ENCODE peak calls at places on chromosomes 5 and 9, in five cellular contexts. One of them, this sample, is unnamed.

GRCh38 chr9:77876091-77876490 is 155.5 kb downstream of the GNAQ start:
- DNase-seq in islet precursor cell: peak
- DNase-seq in germinal center: no peak
- DNase-seq in hepatic stellate cell: peak
- DNase-seq in NCI-H510A treated with DMSO at 0.1 percent for 48 hours: no peak
- DNase-seq in this sample: no peak

GRCh38 chr5:116709082-116709481 is 134.5 kb upstream of the SEMA6A start:
- DNase-seq in islet precursor cell: peak
- DNase-seq in NCI-H510A treated with DMSO at 0.1 percent for 48 hours: no peak
- DNase-seq in germinal center: no peak
- DNase-seq in hepatic stellate cell: no peak
- DNase-seq in this sample: no peak

GRCh38 chr9:33114746-33115145 is 38.3 kb upstream of the SMU1 start:
- DNase-seq in germinal center: no peak
- DNase-seq in NCI-H510A treated with DMSO at 0.1 percent for 48 hours: no peak
- DNase-seq in hepatic stellate cell: no peak
- DNase-seq in islet precursor cell: no peak
- DNase-seq in this sample: no peak

GRCh38 chr5:44679200-44679599 is 129.5 kb upstream of the MRPS30 start:
- DNase-seq in germinal center: no peak
- DNase-seq in NCI-H510A treated with DMSO at 0.1 percent for 48 hours: no peak
- DNase-seq in islet precursor cell: peak
- DNase-seq in hepatic stellate cell: no peak
- DNase-seq in this sample: no peak

GRCh38 chr5:132659598-132660493 is 1.9 kb downstream of the IL13 start:
- DNase-seq in germinal center: no peak
- DNase-seq in NCI-H510A treated with DMSO at 0.1 percent for 48 hours: no peak
- DNase-seq in hepatic stellate cell: no peak
- DNase-seq in islet precursor cell: no peak
- DNase-seq in this sample: no peak

GRCh38 chr5:134135091-134135655 is 20.7 kb downstream of the TCF7 start:
- DNase-seq in hepatic stellate cell: no peak
- DNase-seq in NCI-H510A treated with DMSO at 0.1 percent for 48 hours: no peak
- DNase-seq in germinal center: no peak
- DNase-seq in islet precursor cell: peak
- DNase-seq in this sample: no peak

GRCh38 chr5:10233505-10233904 is 16.2 kb downstream of the ATPSCKMT start:
- DNase-seq in germinal center: no peak
- DNase-seq in NCI-H510A treated with DMSO at 0.1 percent for 48 hours: peak
- DNase-seq in hepatic stellate cell: peak
- DNase-seq in islet precursor cell: peak
- DNase-seq in this sample: no peak

GRCh38 chr9:116383133-116383532 is 229.5 kb downstream of the PAPPA start:
- DNase-seq in NCI-H510A treated with DMSO at 0.1 percent for 48 hours: no peak
- DNase-seq in germinal center: no peak
- DNase-seq in hepatic stellate cell: no peak
- DNase-seq in islet precursor cell: no peak
- DNase-seq in this sample: no peak

GRCh38 chr9:134559013-134559412 is 82.6 kb upstream of the COL5A1 start:
- DNase-seq in germinal center: no peak
- DNase-seq in NCI-H510A treated with DMSO at 0.1 percent for 48 hours: no peak
- DNase-seq in islet precursor cell: peak
- DNase-seq in hepatic stellate cell: no peak
- DNase-seq in this sample: no peak

GRCh38 chr5:140546851-140547507 is 483 bp upstream of the EIF4EBP3 start:
- DNase-seq in germinal center: no peak
- DNase-seq in NCI-H510A treated with DMSO at 0.1 percent for 48 hours: no peak
- DNase-seq in hepatic stellate cell: no peak
- DNase-seq in islet precursor cell: peak
- DNase-seq in this sample: no peak

GRCh38 chr9:128103589-128103962 is 24.0 kb downstream of the PTGES2 start:
- DNase-seq in islet precursor cell: peak
- DNase-seq in germinal center: no peak
- DNase-seq in NCI-H510A treated with DMSO at 0.1 percent for 48 hours: no peak
- DNase-seq in hepatic stellate cell: no peak
- DNase-seq in this sample: no peak

GRCh38 chr9:137619240-137620090 is 660 bp downstream of the EHMT1 start:
- DNase-seq in hepatic stellate cell: peak
- DNase-seq in islet precursor cell: no peak
- DNase-seq in NCI-H510A treated with DMSO at 0.1 percent for 48 hours: no peak
- DNase-seq in germinal center: peak
- DNase-seq in this sample: no peak

GRCh38 chr5:5652181-5652580 is 229.7 kb downstream of the ICE1 start:
- DNase-seq in germinal center: no peak
- DNase-seq in NCI-H510A treated with DMSO at 0.1 percent for 48 hours: no peak
- DNase-seq in hepatic stellate cell: no peak
- DNase-seq in islet precursor cell: no peak
- DNase-seq in this sample: no peak

GRCh38 chr9:102845847-102846246 is 149.3 kb upstream of the CYLC2 start:
- DNase-seq in islet precursor cell: no peak
- DNase-seq in hepatic stellate cell: no peak
- DNase-seq in germinal center: no peak
- DNase-seq in NCI-H510A treated with DMSO at 0.1 percent for 48 hours: no peak
- DNase-seq in this sample: no peak

GRCh38 chr5:170311856-170312405 is 14.4 kb upstream of the LCP2 start:
- DNase-seq in NCI-H510A treated with DMSO at 0.1 percent for 48 hours: no peak
- DNase-seq in islet precursor cell: no peak
- DNase-seq in germinal center: no peak
- DNase-seq in hepatic stellate cell: no peak
- DNase-seq in this sample: no peak

GRCh38 chr5:11037080-11037479 is 276.0 kb upstream of the DAP start:
- DNase-seq in hepatic stellate cell: no peak
- DNase-seq in germinal center: no peak
- DNase-seq in NCI-H510A treated with DMSO at 0.1 percent for 48 hours: no peak
- DNase-seq in islet precursor cell: no peak
- DNase-seq in this sample: no peak

GRCh38 chr9:126513159-126514036 is 100.3 kb upstream of the LMX1B start:
- DNase-seq in NCI-H510A treated with DMSO at 0.1 percent for 48 hours: no peak
- DNase-seq in germinal center: no peak
- DNase-seq in hepatic stellate cell: no peak
- DNase-seq in islet precursor cell: peak
- DNase-seq in this sample: no peak

GRCh38 chr5:112142769-112143270 is 276.3 kb downstream of the EPB41L4A start:
- DNase-seq in NCI-H510A treated with DMSO at 0.1 percent for 48 hours: no peak
- DNase-seq in islet precursor cell: no peak
- DNase-seq in hepatic stellate cell: no peak
- DNase-seq in germinal center: no peak
- DNase-seq in this sample: peak